ENCODE peak calls at places on chromosomes 1 and 21, in four cellular contexts. One of them, this sample, is unnamed.

GRCh38 chr1:10474613-10475507 is at the start of gene PEX14:
- DNase-seq in NCI-H524: peak; percentile 84
- DNase-seq in stromal cell of bone marrow: peak; percentile 76
- DNase-seq in stimulated activated CD4-positive, alpha-beta T cell treated with anti-CD3 and anti-CD28 coated beads, Interleukin-12 subunit alpha, Interleukin-12 subunit beta, amount 100 ng/mL, for 4 hours: peak; percentile 83
- DNase-seq in this sample: peak; percentile 93

GRCh38 chr21:44949161-44950015 is 9.6 kb downstream of the SLX9 start:
- DNase-seq in stromal cell of bone marrow: no peak
- DNase-seq in NCI-H524: peak; percentile 64
- DNase-seq in stimulated activated CD4-positive, alpha-beta T cell treated with anti-CD3 and anti-CD28 coated beads, Interleukin-12 subunit alpha, Interleukin-12 subunit beta, amount 100 ng/mL, for 4 hours: peak; percentile 83
- DNase-seq in this sample: peak; percentile 93

GRCh38 chr1:156897078-156897825 is 3.7 kb downstream of the PEAR1 start:
- DNase-seq in NCI-H524: no peak
- DNase-seq in stimulated activated CD4-positive, alpha-beta T cell treated with anti-CD3 and anti-CD28 coated beads, Interleukin-12 subunit alpha, Interleukin-12 subunit beta, amount 100 ng/mL, for 4 hours: no peak
- DNase-seq in stromal cell of bone marrow: peak; percentile 50
- DNase-seq in this sample: no peak

GRCh38 chr1:21340230-21340564 is 49.9 kb upstream of the ECE1 start:
- DNase-seq in stromal cell of bone marrow: no peak
- DNase-seq in stimulated activated CD4-positive, alpha-beta T cell treated with anti-CD3 and anti-CD28 coated beads, Interleukin-12 subunit alpha, Interleukin-12 subunit beta, amount 100 ng/mL, for 4 hours: no peak
- DNase-seq in NCI-H524: peak; percentile 7
- DNase-seq in this sample: no peak

GRCh38 chr1:64343105-64343960 is 126.6 kb upstream of the CACHD1 start:
- DNase-seq in stimulated activated CD4-positive, alpha-beta T cell treated with anti-CD3 and anti-CD28 coated beads, Interleukin-12 subunit alpha, Interleukin-12 subunit beta, amount 100 ng/mL, for 4 hours: no peak
- DNase-seq in stromal cell of bone marrow: no peak
- DNase-seq in NCI-H524: no peak
- DNase-seq in this sample: no peak

GRCh38 chr1:164783778-164784555 is 225.0 kb downstream of the PBX1 start:
- DNase-seq in stromal cell of bone marrow: no peak
- DNase-seq in stimulated activated CD4-positive, alpha-beta T cell treated with anti-CD3 and anti-CD28 coated beads, Interleukin-12 subunit alpha, Interleukin-12 subunit beta, amount 100 ng/mL, for 4 hours: no peak
- DNase-seq in NCI-H524: no peak
- DNase-seq in this sample: no peak

GRCh38 chr1:16073490-16074104 is at the start of gene FAM131C:
- DNase-seq in stromal cell of bone marrow: no peak
- DNase-seq in stimulated activated CD4-positive, alpha-beta T cell treated with anti-CD3 and anti-CD28 coated beads, Interleukin-12 subunit alpha, Interleukin-12 subunit beta, amount 100 ng/mL, for 4 hours: peak; percentile 44
- DNase-seq in NCI-H524: peak; percentile 29
- DNase-seq in this sample: no peak

GRCh38 chr1:57363643-57364042 is 60.2 kb downstream of the DAB1 start:
- DNase-seq in stromal cell of bone marrow: no peak
- DNase-seq in NCI-H524: no peak
- DNase-seq in stimulated activated CD4-positive, alpha-beta T cell treated with anti-CD3 and anti-CD28 coated beads, Interleukin-12 subunit alpha, Interleukin-12 subunit beta, amount 100 ng/mL, for 4 hours: no peak
- DNase-seq in this sample: no peak

GRCh38 chr1:81695741-81696140 is 105.0 kb upstream of the ADGRL2 start:
- DNase-seq in stromal cell of bone marrow: peak; percentile 56
- DNase-seq in NCI-H524: no peak
- DNase-seq in stimulated activated CD4-positive, alpha-beta T cell treated with anti-CD3 and anti-CD28 coated beads, Interleukin-12 subunit alpha, Interleukin-12 subunit beta, amount 100 ng/mL, for 4 hours: no peak
- DNase-seq in this sample: no peak

GRCh38 chr21:21101911-21102310 is 103.7 kb downstream of the NCAM2 start:
- DNase-seq in stromal cell of bone marrow: peak; percentile 6
- DNase-seq in stimulated activated CD4-positive, alpha-beta T cell treated with anti-CD3 and anti-CD28 coated beads, Interleukin-12 subunit alpha, Interleukin-12 subunit beta, amount 100 ng/mL, for 4 hours: no peak
- DNase-seq in NCI-H524: peak; percentile 70
- DNase-seq in this sample: peak; percentile 64

GRCh38 chr1:156487862-156488261 is 12.7 kb downstream of the MEF2D start:
- DNase-seq in stromal cell of bone marrow: no peak
- DNase-seq in NCI-H524: no peak
- DNase-seq in stimulated activated CD4-positive, alpha-beta T cell treated with anti-CD3 and anti-CD28 coated beads, Interleukin-12 subunit alpha, Interleukin-12 subunit beta, amount 100 ng/mL, for 4 hours: no peak
- DNase-seq in this sample: no peak

GRCh38 chr1:226738421-226738994 is 574 bp downstream of the ITPKB start:
- DNase-seq in stimulated activated CD4-positive, alpha-beta T cell treated with anti-CD3 and anti-CD28 coated beads, Interleukin-12 subunit alpha, Interleukin-12 subunit beta, amount 100 ng/mL, for 4 hours: peak; percentile 44
- DNase-seq in stromal cell of bone marrow: no peak
- DNase-seq in NCI-H524: peak; percentile 52
- DNase-seq in this sample: peak; percentile 20

GRCh38 chr21:33492571-33492970 is 1.1 kb upstream of the DNAJC28 start:
- DNase-seq in NCI-H524: no peak
- DNase-seq in stimulated activated CD4-positive, alpha-beta T cell treated with anti-CD3 and anti-CD28 coated beads, Interleukin-12 subunit alpha, Interleukin-12 subunit beta, amount 100 ng/mL, for 4 hours: no peak
- DNase-seq in stromal cell of bone marrow: no peak
- DNase-seq in this sample: no peak

GRCh38 chr1:153277852-153278251 is 18.4 kb downstream of the LORICRIN start:
- DNase-seq in stimulated activated CD4-positive, alpha-beta T cell treated with anti-CD3 and anti-CD28 coated beads, Interleukin-12 subunit alpha, Interleukin-12 subunit beta, amount 100 ng/mL, for 4 hours: peak; percentile 46
- DNase-seq in NCI-H524: peak; percentile 40
- DNase-seq in stromal cell of bone marrow: no peak
- DNase-seq in this sample: peak; percentile 92

GRCh38 chr1:168360151-168360550 is 79.5 kb downstream of the TBX19 start:
- DNase-seq in stimulated activated CD4-positive, alpha-beta T cell treated with anti-CD3 and anti-CD28 coated beads, Interleukin-12 subunit alpha, Interleukin-12 subunit beta, amount 100 ng/mL, for 4 hours: no peak
- DNase-seq in NCI-H524: no peak
- DNase-seq in stromal cell of bone marrow: peak; percentile 41
- DNase-seq in this sample: no peak

GRCh38 chr1:27137022-27137542 is 17.8 kb downstream of the SLC9A1 start:
- DNase-seq in NCI-H524: peak; percentile 95
- DNase-seq in stimulated activated CD4-positive, alpha-beta T cell treated with anti-CD3 and anti-CD28 coated beads, Interleukin-12 subunit alpha, Interleukin-12 subunit beta, amount 100 ng/mL, for 4 hours: peak; percentile 66
- DNase-seq in stromal cell of bone marrow: no peak
- DNase-seq in this sample: no peak

GRCh38 chr1:32208891-32209309 is at the start of gene DCDC2B:
- DNase-seq in NCI-H524: peak; percentile 96
- DNase-seq in stimulated activated CD4-positive, alpha-beta T cell treated with anti-CD3 and anti-CD28 coated beads, Interleukin-12 subunit alpha, Interleukin-12 subunit beta, amount 100 ng/mL, for 4 hours: no peak
- DNase-seq in stromal cell of bone marrow: no peak
- DNase-seq in this sample: peak; percentile 42

GRCh38 chr21:25639922-25640670 is 1.0 kb downstream of the JAM2 start:
- DNase-seq in stromal cell of bone marrow: no peak
- DNase-seq in stimulated activated CD4-positive, alpha-beta T cell treated with anti-CD3 and anti-CD28 coated beads, Interleukin-12 subunit alpha, Interleukin-12 subunit beta, amount 100 ng/mL, for 4 hours: no peak
- DNase-seq in NCI-H524: peak; percentile 78
- DNase-seq in this sample: peak; percentile 80

GRCh38 chr21:45302082-45303061 is 14.7 kb upstream of the POFUT2 start:
- DNase-seq in NCI-H524: no peak
- DNase-seq in stimulated activated CD4-positive, alpha-beta T cell treated with anti-CD3 and anti-CD28 coated beads, Interleukin-12 subunit alpha, Interleukin-12 subunit beta, amount 100 ng/mL, for 4 hours: peak; percentile 29
- DNase-seq in stromal cell of bone marrow: no peak
- DNase-seq in this sample: no peak

GRCh38 chr1:11383553-11384169 is 95.3 kb upstream of the DISP3 start:
- DNase-seq in stromal cell of bone marrow: no peak
- DNase-seq in stimulated activated CD4-positive, alpha-beta T cell treated with anti-CD3 and anti-CD28 coated beads, Interleukin-12 subunit alpha, Interleukin-12 subunit beta, amount 100 ng/mL, for 4 hours: no peak
- DNase-seq in NCI-H524: no peak
- DNase-seq in this sample: no peak

GRCh38 chr1:197567442-197567841 is 207.8 kb downstream of the DENND1B start:
- DNase-seq in stromal cell of bone marrow: no peak
- DNase-seq in NCI-H524: no peak
- DNase-seq in stimulated activated CD4-positive, alpha-beta T cell treated with anti-CD3 and anti-CD28 coated beads, Interleukin-12 subunit alpha, Interleukin-12 subunit beta, amount 100 ng/mL, for 4 hours: no peak
- DNase-seq in this sample: no peak

GRCh38 chr21:34881894-34882371 is 167.2 kb downstream of the RUNX1 start:
- DNase-seq in stromal cell of bone marrow: peak; percentile 77
- DNase-seq in stimulated activated CD4-positive, alpha-beta T cell treated with anti-CD3 and anti-CD28 coated beads, Interleukin-12 subunit alpha, Interleukin-12 subunit beta, amount 100 ng/mL, for 4 hours: no peak
- DNase-seq in NCI-H524: no peak
- DNase-seq in this sample: no peak

GRCh38 chr1:230145953-230146476 is 79.0 kb downstream of the GALNT2 start:
- DNase-seq in NCI-H524: no peak
- DNase-seq in stimulated activated CD4-positive, alpha-beta T cell treated with anti-CD3 and anti-CD28 coated beads, Interleukin-12 subunit alpha, Interleukin-12 subunit beta, amount 100 ng/mL, for 4 hours: no peak
- DNase-seq in stromal cell of bone marrow: no peak
- DNase-seq in this sample: no peak